ENCODE peak calls at places on chromosomes 16 and 17, in six cellular contexts. D is CD8-positive, alpha-beta memory T cell; Z is ascending aorta; U is tibial artery; A is endothelial cell of umbilical vein; W is breast epithelium. P is an unnamed sample.

GRCh38 chr16:81790772-81791171 is 11.7 kb downstream of the PLCG2 start:
- DNase-seq in A (no peak), U (no peak), Z (no peak), D (no peak), W (no peak), P (no peak)

GRCh38 chr17:72447251-72447640 is 326.4 kb downstream of the SOX9 start:
- DNase-seq in Z (no peak), A (no peak), U (no peak), W (no peak), D (no peak), P (no peak)

GRCh38 chr16:86090461-86091170 is 191.7 kb downstream of the IRF8 start:
- DNase-seq in A (no peak), D (no peak), W (no peak), U (peak; percentile 40), Z (no peak), P (no peak)

GRCh38 chr17:48522031-48522593 is 8.7 kb downstream of the HOXB1 start:
- DNase-seq in A (peak; percentile 41), Z (no peak), U (no peak), D (no peak), W (peak; percentile 27), P (no peak)

GRCh38 chr16:84194470-84195200 is 3.7 kb downstream of the ADAD2 start:
- DNase-seq in D (peak; percentile 50), W (no peak), Z (no peak), U (no peak), A (no peak), P (no peak)

GRCh38 chr17:77601054-77601979 is 357.2 kb upstream of the TNRC6C start:
- DNase-seq in W (no peak), Z (peak; percentile 59), D (no peak), U (peak; percentile 98), A (no peak), P (peak; percentile 68)

GRCh38 chr17:77442976-77443742 is 302.4 kb downstream of the SEC14L1 start:
- DNase-seq in D (no peak), Z (no peak), W (no peak), U (no peak), A (no peak), P (no peak)

GRCh38 chr17:81110488-81111040 is 54.7 kb upstream of the PVALEF start:
- DNase-seq in Z (no peak), U (no peak), W (no peak), A (no peak), D (no peak), P (no peak)

GRCh38 chr16:2156025-2156848 is 655 bp downstream of the TRAF7 start:
- DNase-seq in U (no peak), W (no peak), Z (no peak), D (no peak), A (peak; percentile 65), P (no peak)

GRCh38 chr17:75476274-75476673 is 19.8 kb downstream of the TMEM94 start:
- DNase-seq in A (peak; percentile 13), D (no peak), W (no peak), U (no peak), Z (no peak), P (no peak)

GRCh38 chr16:78676351-78676750 is 576.9 kb downstream of the WWOX start:
- DNase-seq in W (no peak), A (no peak), D (no peak), Z (no peak), U (no peak), P (no peak)

GRCh38 chr16:81901483-81901882 is 109.8 kb downstream of the SDR42E1 start:
- DNase-seq in D (no peak), W (no peak), Z (no peak), U (no peak), A (peak; percentile 97), P (no peak)

GRCh38 chr17:10198509-10199249 is at the start of gene GAS7:
- DNase-seq in W (no peak), A (no peak), U (peak; percentile 84), Z (no peak), D (peak; percentile 45), P (no peak)

GRCh38 chr16:48559462-48560211 is 50.3 kb downstream of the N4BP1 start:
- DNase-seq in A (no peak), Z (no peak), U (no peak), W (no peak), D (no peak), P (no peak)

GRCh38 chr17:41519501-41520224 is 973 bp upstream of the KRT15 start:
- DNase-seq in W (no peak), D (no peak), Z (no peak), A (no peak), U (no peak), P (no peak)

GRCh38 chr17:31490019-31490383 is 98.5 kb downstream of the RAB11FIP4 start:
- DNase-seq in U (no peak), A (no peak), W (no peak), Z (no peak), D (no peak), P (no peak)

GRCh38 chr17:20996724-20997615 is 45.8 kb downstream of the USP22 start:
- DNase-seq in W (no peak), U (peak; percentile 58), D (no peak), Z (no peak), A (no peak), P (no peak)

GRCh38 chr17:82205720-82206508 is 6.7 kb downstream of the CCDC57 start:
- DNase-seq in Z (peak; percentile 59), U (peak; percentile 87), W (peak; percentile 84), A (peak; percentile 77), D (peak; percentile 84), P (peak; percentile 81)

GRCh38 chr16:30710971-30711370 is 12.0 kb downstream of the SRCAP start:
- DNase-seq in A (no peak), U (no peak), D (no peak), Z (no peak), W (no peak), P (no peak)
- H3K4me3 ChIP-seq in A (no peak overlapping the region), U (no peak overlapping the region), D (no peak overlapping the region), Z (no peak overlapping the region), W (no peak overlapping the region), P (no peak overlapping the region)

GRCh38 chr17:9062399-9062902 is 41.1 kb downstream of the NTN1 start:
- DNase-seq in D (no peak), A (no peak), U (no peak), Z (no peak), W (no peak), P (no peak)
- H3K4me3 ChIP-seq in D (no peak overlapping the region), A (no peak overlapping the region), U (no peak overlapping the region), Z (no peak overlapping the region), W (no peak overlapping the region), P (no peak overlapping the region)

DNA sequence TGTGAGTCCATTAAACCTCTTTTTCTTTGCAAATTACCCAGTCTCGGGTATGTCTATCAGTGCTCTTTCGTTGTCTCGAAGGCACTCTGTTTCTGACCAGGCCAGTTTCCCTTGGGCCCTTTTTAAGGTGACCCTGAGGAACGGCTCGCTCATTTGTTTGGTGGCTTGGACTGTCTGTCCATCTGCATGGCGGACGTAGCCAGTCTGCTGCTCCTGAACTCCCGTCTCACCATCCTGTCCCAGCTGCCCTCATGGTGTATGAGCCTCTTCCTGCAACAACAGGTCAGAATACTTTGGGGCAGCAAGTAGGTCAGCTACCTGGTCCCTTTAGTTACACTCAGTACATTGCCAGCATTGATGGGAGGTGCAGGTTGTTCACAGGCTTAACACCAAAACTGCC is 19.0 kb downstream of the DRC7 start:
- DNase-seq in D (no peak), Z (no peak), A (no peak), U (no peak), W (no peak), P (no peak)
- H3K4me3 ChIP-seq in D (no peak overlapping the region), Z (no peak overlapping the region), A (no peak overlapping the region), U (no peak overlapping the region), W (no peak overlapping the region), P (no peak overlapping the region)

GRCh38 chr17:63853260-63853659 is 10.8 kb upstream of the SMARCD2 start:
- DNase-seq in U (no peak), W (no peak), Z (no peak), A (no peak), D (no peak), P (no peak)

GRCh38 chr17:63845509-63845908 is 3.0 kb upstream of the SMARCD2 start:
- DNase-seq in Z (no peak), U (no peak), W (no peak), A (no peak), D (no peak), P (no peak)

GRCh38 chr17:63847525-63848249 is 5.2 kb upstream of the SMARCD2 start:
- DNase-seq in W (no peak), Z (no peak), U (no peak), D (no peak), A (no peak), P (no peak)

GRCh38 chr17:63850401-63850800 is 7.9 kb upstream of the SMARCD2 start:
- DNase-seq in U (no peak), Z (no peak), A (no peak), W (no peak), D (no peak), P (no peak)

DNA sequence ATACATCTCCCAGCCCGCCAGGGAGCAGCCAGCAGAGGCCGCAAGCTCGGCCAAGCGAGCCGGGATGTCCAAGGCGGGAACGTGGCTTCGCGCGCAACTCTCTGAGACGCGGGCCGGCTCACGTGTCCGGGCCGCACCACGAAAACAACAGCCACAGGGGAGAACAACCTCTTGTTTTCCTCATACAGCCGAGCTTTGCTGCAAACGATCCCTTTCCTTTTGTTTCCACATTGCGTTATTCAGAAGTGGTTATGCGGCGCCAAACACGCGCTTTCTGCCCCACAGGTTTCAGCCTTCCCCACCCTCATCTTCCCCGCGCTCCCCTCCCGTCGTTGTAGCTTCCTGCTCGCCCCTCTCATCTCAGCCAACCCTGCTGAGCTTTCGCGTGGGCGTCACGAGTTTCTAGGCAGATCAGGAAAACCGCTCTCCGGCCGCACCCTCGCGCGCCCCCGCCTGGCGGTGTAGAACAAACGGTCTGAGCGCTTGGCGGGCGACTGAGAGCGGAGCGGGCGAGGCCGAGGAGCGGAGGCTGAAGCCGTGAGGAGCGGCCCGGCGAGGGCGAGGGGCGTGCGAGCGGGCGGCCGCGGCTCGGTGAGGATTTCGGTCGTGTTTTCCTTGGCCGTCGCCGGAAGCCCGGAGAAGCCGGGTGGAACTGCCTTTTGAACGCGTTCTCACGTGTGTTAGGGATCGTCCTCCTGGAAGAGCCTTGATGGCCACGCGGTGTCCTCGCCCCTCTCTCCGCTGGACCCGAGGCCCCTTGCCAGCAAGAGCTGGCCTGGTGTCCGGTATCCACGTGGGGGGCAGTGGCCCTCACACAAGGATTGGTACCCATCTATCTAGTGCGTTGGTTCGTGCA is 6.6 kb upstream of the SMARCD2 start:
- DNase-seq in D (peak; percentile 93), A (peak; percentile 91), U (peak; percentile 96), W (peak; percentile 88), Z (peak; percentile 69), P (peak; percentile 93)
- H3K4me3 ChIP-seq in D (peak overlapping the region; percentile 42), A (peak overlapping the region; percentile 17), U (peak overlapping the region; percentile 34), W (peak overlapping the region; percentile 63), Z (peak overlapping the region; percentile 56), P (peak overlapping the region; percentile 56)